ENCODE peak calls at places on chromosomes 11 and 22, in four cellular contexts. X is K562, A is GM12878, Z is HepG2. U is an unnamed sample.

GRCh38 chr11:122803306-122803705 is 35.0 kb upstream of the CRTAM start:
- DNase-seq in Z (no peak), X (no peak), A (no peak), U (no peak)

GRCh38 chr11:16184588-16184987 is 171.8 kb downstream of the SOX6 start:
- DNase-seq in A (no peak), Z (peak), X (peak), U (no peak)

GRCh38 chr22:35064664-35065063 is 1.3 kb upstream of the ISX start:
- DNase-seq in X (peak), Z (peak), A (peak), U (no peak)

GRCh38 chr11:1513326-1514296 is 27.0 kb upstream of the MOB2 start:
- DNase-seq in A (no peak), X (no peak), Z (no peak), U (no peak)

GRCh38 chr11:4464216-4465159 is 15.4 kb downstream of the OR52K2 start:
- DNase-seq in A (no peak), X (no peak), Z (no peak), U (no peak)

GRCh38 chr22:38491707-38492348 is 14.3 kb downstream of the DDX17 start:
- DNase-seq in X (no peak), A (no peak), Z (peak), U (no peak)

GRCh38 chr11:101456812-101457211 is 127.0 kb downstream of the TRPC6 start:
- DNase-seq in X (no peak), Z (no peak), A (no peak), U (no peak)

GRCh38 chr11:64357904-64358535 is 942 bp upstream of the RPS6KA4 start:
- DNase-seq in Z (peak), A (no peak), X (peak), U (no peak)

GRCh38 chr22:36197601-36198146 is 3.9 kb downstream of the APOL4 start:
- DNase-seq in Z (no peak), A (no peak), X (peak), U (no peak)

GRCh38 chr11:25615076-25615475 is 716.9 kb upstream of the ANO3 start:
- DNase-seq in X (no peak), A (no peak), Z (no peak), U (no peak)

GRCh38 chr11:122851366-122852011 is 13.2 kb downstream of the CRTAM start:
- DNase-seq in Z (no peak), X (no peak), A (no peak), U (no peak)

GRCh38 chr11:132631956-132632355 is 900.3 kb downstream of the OPCML start:
- DNase-seq in Z (no peak), X (no peak), A (no peak), U (no peak)

GRCh38 chr11:34792143-34792542 is 124.0 kb downstream of the APIP start:
- DNase-seq in Z (no peak), A (no peak), X (peak), U (no peak)

GRCh38 chr22:25747245-25747944 is 5.4 kb downstream of the MYO18B start:
- DNase-seq in X (peak), Z (peak), A (no peak), U (no peak)

GRCh38 chr22:50734986-50735738 is 2.8 kb upstream of the ACR start:
- DNase-seq in X (no peak), Z (no peak), A (no peak), U (no peak)

GRCh38 chr22:31906569-31906968 is 37.8 kb upstream of the YWHAH start:
- DNase-seq in A (no peak), Z (no peak), X (no peak), U (no peak)

GRCh38 chr11:122599434-122599833 is 56.1 kb upstream of the UBASH3B start:
- DNase-seq in Z (no peak), X (no peak), A (no peak), U (no peak)

GRCh38 chr11:129383060-129383459 is 7.4 kb downstream of the BARX2 start:
- DNase-seq in Z (no peak), A (no peak), X (no peak), U (no peak)

GRCh38 chr22:50708996-50709395 is 29.0 kb upstream of the ACR start:
- DNase-seq in X (no peak), Z (no peak), A (no peak), U (no peak)

GRCh38 chr11:94791216-94791889 is 23.2 kb downstream of the AMOTL1 start:
- DNase-seq in Z (no peak), X (peak), A (no peak), U (no peak)

GRCh38 chr11:76232026-76232665 is 25.8 kb upstream of the WNT11 start:
- DNase-seq in X (no peak), A (peak), Z (no peak), U (no peak)

GRCh38 chr11:7533199-7534029 is 19.6 kb downstream of the PPFIBP2 start:
- DNase-seq in X (no peak), A (no peak), Z (no peak), U (no peak)

GRCh38 chr11:64436025-64436424 is 77.1 kb downstream of the RPS6KA4 start:
- DNase-seq in X (no peak), A (no peak), Z (no peak), U (no peak)

GRCh38 chr11:33778682-33779081 is 4.4 kb upstream of the FBXO3 start:
- DNase-seq in Z (no peak), A (no peak), X (no peak), U (peak)

GRCh38 chr22:29630987-29631386 is 27.6 kb downstream of the NF2 start:
- DNase-seq in X (no peak), Z (no peak), A (no peak), U (no peak)

GRCh38 chr22:17486719-17487118 is 76.6 kb upstream of the SLC25A18 start:
- DNase-seq in X (no peak), A (no peak), Z (no peak), U (no peak)

GRCh38 chr11:111696556-111696955 is 69.6 kb downstream of the PPP2R1B start:
- DNase-seq in X (no peak), Z (no peak), A (no peak), U (no peak)

GRCh38 chr11:80144932-80145612 is 704.2 kb upstream of the TENM4 start:
- DNase-seq in Z (no peak), A (no peak), X (no peak), U (no peak)

GRCh38 chr11:84261707-84262106 is 975.5 kb upstream of the CCDC90B start:
- DNase-seq in Z (no peak), X (no peak), A (no peak), U (no peak)

GRCh38 chr22:29073618-29074275 is 912 bp downstream of the KREMEN1 start:
- DNase-seq in X (no peak), Z (peak), A (no peak), U (no peak)

GRCh38 chr22:19719488-19720021 is 3.8 kb upstream of the GP1BB start:
- DNase-seq in X (no peak), Z (no peak), A (no peak), U (no peak)

GRCh38 chr11:77071671-77072605 is 5.2 kb downstream of the CAPN5 start:
- DNase-seq in Z (no peak), A (no peak), X (no peak), U (no peak)

GRCh38 chr11:131749100-131749499 is 378.7 kb downstream of the NTM start:
- DNase-seq in Z (no peak), A (no peak), X (no peak), U (no peak)

GRCh38 chr11:58801302-58801701 is 43.2 kb downstream of the GLYATL2 start:
- DNase-seq in Z (no peak), A (no peak), X (no peak), U (no peak)

GRCh38 chr11:58801974-58802545 is 42.4 kb downstream of the GLYATL2 start:
- DNase-seq in X (no peak), A (no peak), Z (no peak), U (no peak)

DNA sequence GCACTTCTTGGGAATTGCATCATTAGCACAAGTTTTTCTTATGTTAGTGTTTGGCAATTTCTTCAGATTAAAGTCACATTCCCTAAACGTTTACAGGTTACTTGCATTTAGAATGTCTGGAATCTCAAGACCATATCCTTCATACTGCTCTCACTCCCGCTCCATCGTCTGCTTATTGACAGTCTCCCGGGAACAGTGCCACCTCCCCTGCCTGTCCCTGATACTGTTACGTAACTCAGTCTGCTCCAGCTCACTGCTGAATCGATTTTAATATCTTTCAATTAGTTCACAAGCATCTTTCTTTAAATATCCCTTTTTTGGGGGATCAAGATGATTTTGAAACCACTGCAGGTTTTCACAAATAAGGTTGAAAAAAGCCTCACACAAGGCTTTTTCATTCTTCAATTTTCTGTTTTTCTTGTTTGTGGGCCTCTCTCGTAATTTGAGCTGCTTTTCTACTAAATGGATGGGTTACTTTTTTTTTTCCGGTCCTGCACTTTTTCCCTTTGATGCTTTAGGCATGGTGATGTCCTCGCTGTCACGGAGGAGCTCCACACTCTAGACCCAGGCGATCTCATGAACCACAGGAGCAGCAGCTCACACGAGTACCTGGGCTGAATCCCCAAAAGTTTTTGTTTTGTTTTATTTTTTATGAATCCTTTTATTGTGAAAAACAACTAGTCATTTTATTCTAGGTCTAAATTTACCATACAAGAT is 48.0 kb downstream of the GLYATL2 start:
- DNase-seq in X (no peak), Z (no peak), A (no peak), U (no peak)
- TF ChIP-seq FOXK2 in X (no peak), Z (no peak), A (no peak), U (no peak)

GRCh38 chr11:100367892-100368291 is 319.2 kb upstream of the ARHGAP42 start:
- DNase-seq in X (no peak), Z (no peak), A (no peak), U (no peak)
- TF ChIP-seq FOXK2 in X (no peak), Z (no peak), A (no peak), U (no peak)

DNA sequence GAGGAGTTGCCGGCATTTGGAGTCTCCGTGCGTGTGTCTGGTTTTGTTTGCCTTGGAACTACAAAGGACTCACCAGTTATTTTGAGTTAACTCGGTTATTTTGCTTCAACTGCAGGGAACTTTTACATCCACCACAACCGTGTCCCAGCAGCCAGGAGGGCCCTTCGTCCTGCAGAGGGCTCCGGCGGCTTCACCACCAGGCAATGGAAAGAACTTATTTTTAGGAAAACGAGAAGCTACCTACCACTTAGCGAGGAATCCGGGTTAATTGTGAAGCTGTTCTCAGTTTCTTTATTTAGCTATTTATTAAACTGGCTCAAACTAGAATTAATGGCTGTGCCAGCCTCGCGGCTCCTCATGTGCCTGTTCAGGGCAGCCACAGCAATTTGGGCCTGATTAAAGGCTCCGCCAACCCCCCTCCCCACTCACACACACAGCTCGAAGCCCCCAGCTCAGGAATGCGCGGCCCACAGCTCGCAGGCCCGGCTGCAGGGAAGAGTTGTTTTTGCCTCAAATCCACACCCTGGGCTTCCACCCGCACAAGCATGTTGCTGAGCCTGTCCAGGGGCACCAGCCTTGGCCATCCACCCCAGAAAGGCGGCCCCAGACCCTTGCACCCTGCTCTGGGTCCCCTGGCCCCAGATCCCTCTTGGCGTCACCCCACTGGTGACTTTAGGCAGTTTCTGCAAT is 55.9 kb upstream of the FGF3 start:
- DNase-seq in X (no peak), Z (no peak), A (no peak), U (no peak)
- TF ChIP-seq FOXK2 in X (no peak), Z (no peak), A (no peak), U (no peak)

GRCh38 chr22:46068908-46069481 is 81.3 kb upstream of the PPARA start:
- DNase-seq in Z (no peak), A (no peak), X (no peak), U (no peak)

GRCh38 chr22:46070722-46071450 is 79.4 kb upstream of the PPARA start:
- DNase-seq in A (no peak), X (no peak), Z (no peak), U (peak)

GRCh38 chr22:46071451-46072029 is 78.8 kb upstream of the PPARA start:
- DNase-seq in X (no peak), A (no peak), Z (no peak), U (peak)

GRCh38 chr22:46069518-46070214 is 80.7 kb upstream of the PPARA start:
- DNase-seq in A (no peak), Z (no peak), X (no peak), U (peak)

DNA sequence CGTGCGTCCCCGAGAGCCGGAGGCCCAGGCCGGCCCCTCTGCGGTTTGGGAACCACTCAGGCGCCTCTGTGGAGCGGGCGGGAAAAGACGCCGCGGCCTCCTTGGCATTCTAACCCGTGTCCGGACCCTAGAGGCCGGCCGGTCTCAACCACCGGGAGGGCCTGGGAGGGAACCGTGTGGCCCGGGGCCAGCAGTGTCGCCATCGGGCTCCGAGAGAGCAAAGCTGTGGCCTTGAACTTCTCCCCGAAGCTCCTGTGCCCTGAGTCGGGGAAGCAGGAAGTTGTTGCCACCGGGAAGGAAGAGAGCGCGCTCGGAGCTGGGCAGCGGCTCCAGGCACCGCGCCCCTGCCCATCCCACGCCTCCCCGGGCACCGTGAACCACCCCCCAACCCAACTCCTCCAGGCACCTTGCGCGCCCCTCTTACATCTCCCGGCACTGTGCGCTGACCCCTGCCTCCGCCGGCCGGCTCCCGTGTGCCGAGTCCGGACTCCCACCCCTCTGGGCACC is 80.1 kb upstream of the PPARA start:
- DNase-seq in X (no peak), Z (peak), A (no peak), U (no peak)
- TF ChIP-seq FOXK2 in X (no peak), Z (no peak), A (no peak), U (no peak)

DNA sequence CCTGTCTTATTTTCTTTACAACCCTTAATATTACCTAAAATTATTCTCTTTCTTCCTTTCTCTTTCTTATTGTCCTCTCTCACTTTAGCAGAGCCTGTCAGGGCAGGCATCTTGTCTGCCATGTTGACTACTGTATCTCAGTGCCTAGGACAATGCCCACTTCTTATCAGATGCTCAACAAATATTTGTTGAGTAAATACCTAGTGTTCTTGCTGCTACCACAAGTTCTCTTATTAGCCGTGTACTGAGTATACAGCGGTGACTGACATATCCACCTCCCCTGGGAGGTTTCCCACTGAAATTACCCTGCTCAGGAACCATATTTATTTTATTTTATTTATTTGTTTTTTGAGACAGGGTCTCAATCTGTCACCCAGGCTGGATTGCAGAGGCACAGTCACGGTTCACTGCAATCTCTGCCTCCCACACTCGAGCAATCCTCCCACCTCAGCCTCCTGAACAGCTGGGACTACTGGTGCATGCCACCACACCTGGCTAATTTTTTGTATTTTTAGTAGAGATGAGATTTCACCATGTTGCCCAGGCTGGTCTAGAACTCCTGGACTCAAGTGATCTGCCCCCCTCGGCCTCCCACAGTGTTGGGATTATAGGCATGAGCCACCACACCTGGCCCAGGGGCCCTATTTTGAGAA is 6.7 kb downstream of the HPX start:
- DNase-seq in Z (peak), A (no peak), X (no peak), U (no peak)
- TF ChIP-seq FOXK2 in Z (no peak), A (no peak), X (no peak), U (no peak)

U was measured in HEK293T.